ENCODE peak calls at places on chromosomes 12 and 14, in five cellular contexts. E is transverse colon, W is HCT116, T is K562, O is GM12891. H is an unnamed sample.

GRCh38 chr14:39015360-39015961 is 87.6 kb downstream of the SEC23A start:
- DNase-seq in T (peak; percentile 30), W (peak; percentile 28), O (peak; percentile 23), E (peak; percentile 15), H (no peak)

GRCh38 chr12:130715150-130715995 is 726 bp downstream of the RIMBP2 start:
- DNase-seq in T (no peak), E (no peak), W (no peak), O (no peak), H (no peak)

GRCh38 chr12:69880566-69880965 is 55.5 kb downstream of the MYRFL start:
- DNase-seq in T (no peak), W (peak; percentile 22), E (no peak), O (no peak), H (no peak)

GRCh38 chr12:57152408-57153038 is 5.1 kb upstream of the LRP1-AS start:
- DNase-seq in E (no peak), T (no peak), O (no peak), W (no peak), H (peak; percentile 47)

GRCh38 chr12:77299910-77300772 is 234.8 kb upstream of the E2F7 start:
- DNase-seq in W (no peak), O (no peak), E (no peak), T (no peak), H (no peak)

GRCh38 chr12:94186461-94187237 is 38.3 kb downstream of the PLXNC1 start:
- DNase-seq in O (no peak), E (no peak), W (no peak), T (no peak), H (peak; percentile 52)

GRCh38 chr12:40344312-40344711 is 119.5 kb downstream of the LRRK2 start:
- DNase-seq in T (no peak), O (no peak), E (no peak), W (no peak), H (no peak)

GRCh38 chr14:55780156-55780946 is 200.3 kb downstream of the KTN1 start:
- DNase-seq in W (no peak), E (no peak), T (no peak), O (no peak), H (peak; percentile 82)

GRCh38 chr12:107903377-107904061 is 129.0 kb downstream of the ASCL4 start:
- DNase-seq in W (no peak), T (peak; percentile 90), E (peak; percentile 86), O (peak; percentile 86), H (peak; percentile 31)

GRCh38 chr14:34003691-34004090 is 52.8 kb upstream of the EGLN3 start:
- DNase-seq in O (no peak), E (no peak), T (no peak), W (no peak), H (no peak)

GRCh38 chr12:100229036-100229635 is 28.5 kb downstream of the ACTR6 start:
- DNase-seq in O (no peak), T (no peak), W (peak; percentile 15), E (no peak), H (no peak)

GRCh38 chr12:74689071-74689655 is 151.5 kb downstream of the ATXN7L3B start:
- DNase-seq in O (no peak), T (no peak), E (no peak), W (peak; percentile 47), H (no peak)

GRCh38 chr12:9379023-9379742 is 171.0 kb upstream of the PZP start:
- DNase-seq in W (no peak), E (no peak), T (no peak), O (no peak), H (no peak)

GRCh38 chr12:69516950-69517349 is 46.8 kb downstream of the FRS2 start:
- DNase-seq in W (no peak), T (peak; percentile 48), E (no peak), O (no peak), H (no peak)

GRCh38 chr14:57029620-57030253 is 219.5 kb upstream of the OTX2 start:
- DNase-seq in E (no peak), O (no peak), W (no peak), T (no peak), H (no peak)

GRCh38 chr12:62802981-62803380 is 132.0 kb downstream of the PPM1H start:
- DNase-seq in T (no peak), O (no peak), E (no peak), W (no peak), H (no peak)

GRCh38 chr14:34051966-34052657 is 101.2 kb upstream of the EGLN3 start:
- DNase-seq in W (peak; percentile 88), T (no peak), O (no peak), E (peak; percentile 59), H (no peak)

GRCh38 chr12:46514886-46515285 is 142.3 kb upstream of the SLC38A2 start:
- DNase-seq in E (no peak), O (no peak), T (no peak), W (no peak), H (no peak)

GRCh38 chr14:50312734-50313054 is 570 bp downstream of the DMAC2L start:
- DNase-seq in O (no peak), T (no peak), W (no peak), E (no peak), H (no peak)

GRCh38 chr12:10771132-10771733 is 31.2 kb downstream of the TAS2R7 start:
- DNase-seq in O (no peak), W (peak; percentile 26), E (no peak), T (peak; percentile 5), H (no peak)

GRCh38 chr12:7093486-7093885 is 1.2 kb upstream of the C1R start:
- DNase-seq in O (no peak), W (no peak), T (no peak), E (no peak), H (no peak)

GRCh38 chr12:66877886-66878285 is 199.0 kb upstream of the GRIP1 start:
- DNase-seq in T (no peak), E (no peak), O (no peak), W (no peak), H (no peak)

GRCh38 chr12:98182791-98183190 is 332.6 kb upstream of the TMPO start:
- DNase-seq in T (no peak), E (no peak), O (no peak), W (no peak), H (no peak)

GRCh38 chr14:51129130-51129529 is 34.2 kb upstream of the TRIM9 start:
- DNase-seq in O (no peak), T (no peak), E (no peak), W (no peak), H (no peak)

GRCh38 chr12:50081096-50081808 is 3.9 kb upstream of the SMARCD1 start:
- DNase-seq in T (peak; percentile 69), W (no peak), O (no peak), E (no peak), H (no peak)

GRCh38 chr12:78793491-78793890 is 71.1 kb upstream of the SYT1 start:
- DNase-seq in O (no peak), W (no peak), E (no peak), T (no peak), H (no peak)

GRCh38 chr14:56331815-56332214 is 213.6 kb downstream of the PELI2 start:
- DNase-seq in T (no peak), W (no peak), O (no peak), E (no peak), H (no peak)

GRCh38 chr14:98633380-98633779 is 638.6 kb downstream of the BCL11B start:
- DNase-seq in W (no peak), T (no peak), O (no peak), E (peak; percentile 8), H (peak; percentile 25)

GRCh38 chr12:122740351-122740750 is 9.7 kb upstream of the HCAR1 start:
- DNase-seq in E (no peak), W (no peak), O (no peak), T (peak; percentile 69), H (no peak)

GRCh38 chr12:121537814-121538698 is 42.8 kb downstream of the KDM2B start:
- DNase-seq in W (no peak), T (no peak), E (peak; percentile 20), O (no peak), H (no peak)

GRCh38 chr12:52522346-52523011 is 2.3 kb upstream of the KRT5 start:
- DNase-seq in O (no peak), E (no peak), W (peak; percentile 27), T (no peak), H (no peak)

GRCh38 chr12:124740691-124741137 is 123.0 kb downstream of the SCARB1 start:
- DNase-seq in T (no peak), W (peak; percentile 78), E (peak; percentile 50), O (no peak), H (no peak)

GRCh38 chr12:24363177-24363754 is 413.8 kb upstream of the SOX5 start:
- DNase-seq in W (no peak), O (no peak), E (no peak), T (no peak), H (no peak)

GRCh38 chr12:65663648-65664047 is 160.6 kb upstream of the HMGA2 start:
- DNase-seq in O (no peak), W (no peak), T (no peak), E (no peak), H (no peak)
- TF ChIP-seq POLR2A in O (no peak), W (no peak), T (no peak), E (no peak), H (no peak)

GRCh38 chr12:14575585-14575984 is 7.9 kb upstream of the PLBD1 start:
- DNase-seq in W (no peak), E (no peak), T (no peak), O (no peak), H (no peak)

GRCh38 chr12:14576896-14577295 is 9.2 kb upstream of the PLBD1 start:
- DNase-seq in T (no peak), E (no peak), W (no peak), O (no peak), H (no peak)

GRCh38 chr12:14578646-14579045 is 11.0 kb upstream of the PLBD1 start:
- DNase-seq in T (no peak), O (no peak), E (no peak), W (no peak), H (no peak)

GRCh38 chr12:14573118-14573517 is 5.4 kb upstream of the PLBD1 start:
- DNase-seq in O (no peak), E (no peak), W (no peak), T (no peak), H (no peak)

GRCh38 chr12:14577344-14577743 is 9.7 kb upstream of the PLBD1 start:
- DNase-seq in W (no peak), E (no peak), O (no peak), T (no peak), H (no peak)
- TF ChIP-seq POLR2AphosphoS5 in W (no peak), E (no peak), O (no peak), T (no peak), H (no peak)

GRCh38 chr14:95538801-95539509 is 4.1 kb downstream of the GLRX5 start:
- DNase-seq in W (no peak), E (no peak), O (no peak), T (no peak), H (peak; percentile 9)
- TF ChIP-seq POLR2A in W (no peak), E (no peak), O (no peak), T (no peak), H (no peak)

DNA sequence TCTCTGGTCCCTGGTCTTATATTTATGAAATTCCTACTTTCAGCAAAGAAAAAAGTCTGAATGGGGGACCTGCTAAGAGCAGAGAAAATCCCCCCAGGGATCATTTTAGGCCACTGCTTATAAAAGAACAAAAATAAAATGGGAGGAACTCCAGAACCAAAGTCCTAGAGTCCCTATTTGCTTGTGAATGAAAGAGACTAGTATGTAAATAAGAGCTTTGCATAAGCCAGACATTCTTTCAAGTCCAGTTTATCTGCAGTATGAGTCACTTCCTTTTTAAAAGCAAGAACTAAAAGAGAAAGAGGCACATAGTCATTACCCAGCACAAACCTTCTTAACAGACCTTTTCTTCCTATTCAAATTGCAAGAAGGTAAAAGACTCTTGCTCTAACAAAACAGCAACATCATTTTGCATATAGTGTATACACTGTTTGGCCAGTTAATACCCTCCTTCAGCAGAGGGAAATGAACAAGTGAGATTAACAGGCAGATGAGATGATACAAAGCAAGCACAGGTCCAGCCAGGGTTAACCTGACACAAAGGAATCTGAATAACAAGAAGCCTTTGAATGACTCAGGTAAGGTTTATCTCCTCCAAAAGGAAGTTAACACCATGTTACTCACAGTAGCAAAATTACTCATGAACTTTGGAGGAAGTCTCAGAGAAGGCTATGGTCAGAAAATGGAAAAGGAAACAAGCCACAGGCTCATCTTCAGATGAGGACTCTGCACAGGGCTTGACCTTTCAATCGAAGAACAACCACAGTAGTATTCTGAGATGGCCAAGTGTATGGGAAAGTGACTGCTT is 87.3 kb downstream of the PHLDA1 start:
- DNase-seq in W (peak; percentile 84), E (no peak), O (no peak), T (no peak), H (no peak)
- TF ChIP-seq POLR2AphosphoS5 in W (peak; percentile 59), E (no peak), O (no peak), T (no peak), H (no peak)

H was measured in breast epithelium.